ENCODE peak calls at places on chromosomes 13 and 19, in ten cellular contexts. V is NCI-H82; K is posterior cingulate gyrus; W is bronchial epithelial cell; O is fibroblast of lung; S is cardiac fibroblast; G is stimulated activated CD4-positive, alpha-beta T cell treated with anti-CD3 and anti-CD28 coated beads, Interleukin-4, amount 100 ng/mL, for 48 hours; T is RCC 7860; B is stimulated activated CD8-positive, alpha-beta memory T cell treated with anti-CD3 and anti-CD28 coated beads, Interleukin-7, amount 100 ng/mL, for 1 hour; E is amygdala. A is an unnamed sample.

GRCh38 chr13:27001705-27002104 is 169.9 kb downstream of the USP12 start:
- DNase-seq in W (no peak), S (no peak), G (no peak), E (no peak), B (no peak), V (no peak), O (no peak), K (no peak), T (no peak), A (peak)

GRCh38 chr13:110179116-110179857 is 127.7 kb downstream of the COL4A1 start:
- DNase-seq in K (no peak), W (no peak), G (no peak), S (no peak), T (no peak), V (no peak), B (no peak), E (no peak), O (peak), A (no peak)

GRCh38 chr19:35718345-35719041 is 690 bp downstream of the KMT2B start:
- DNase-seq in W (peak), B (no peak), T (no peak), E (no peak), V (peak), K (no peak), O (peak), S (peak), G (no peak), A (peak)

GRCh38 chr13:35994131-35994966 is 136.8 kb downstream of the DCLK1 start:
- DNase-seq in V (no peak), K (no peak), S (peak), E (no peak), O (peak), T (peak), B (no peak), G (no peak), W (peak), A (no peak)

GRCh38 chr13:27660511-27660910 is 38.8 kb downstream of the POLR1D start:
- DNase-seq in K (no peak), W (no peak), E (no peak), V (peak), B (no peak), O (no peak), G (no peak), S (no peak), T (no peak), A (no peak)

GRCh38 chr19:33697766-33698165 is 76.0 kb downstream of the CHST8 start:
- DNase-seq in E (no peak), G (no peak), V (no peak), W (no peak), S (no peak), B (no peak), O (no peak), T (no peak), K (no peak), A (no peak)

GRCh38 chr13:25046985-25047660 is 48.8 kb upstream of the PABPC3 start:
- DNase-seq in G (no peak), O (peak), S (peak), V (peak), T (no peak), E (peak), K (peak), B (no peak), W (peak), A (no peak)

GRCh38 chr13:51767100-51767499 is 36.9 kb downstream of the DHRS12 start:
- DNase-seq in B (no peak), K (no peak), T (no peak), E (no peak), V (peak), G (no peak), W (no peak), S (no peak), O (no peak), A (no peak)

GRCh38 chr19:17306285-17306714 is 628 bp downstream of the MRPL34 start:
- DNase-seq in W (no peak), V (peak), O (no peak), G (no peak), B (no peak), E (no peak), K (no peak), S (no peak), T (no peak), A (no peak)